ENCODE peak calls at places on chromosomes 5 and 9, in five cellular contexts. E is fibroblast of mammary gland; T is stimulated activated CD8-positive, alpha-beta memory T cell treated with anti-CD3 and anti-CD28 coated beads, Interleukin-2, amount 100 ng/mL, for 48 hours; V is foreskin melanocyte; D is body of pancreas. L is an unnamed sample.

GRCh38 chr9:12719431-12719830 is 26.2 kb downstream of the TYRP1 start:
- DNase-seq in E (peak), T (no peak), V (no peak), D (no peak), L (no peak)

GRCh38 chr5:76542887-76543690 is 80.1 kb downstream of the F2RL2 start:
- DNase-seq in E (no peak), T (peak), V (no peak), D (peak), L (no peak)

GRCh38 chr5:75405296-75405695 is 68.3 kb downstream of the HMGCR start:
- DNase-seq in E (peak), T (no peak), V (no peak), D (no peak), L (no peak)

GRCh38 chr9:6686396-6686795 is 40.9 kb upstream of the GLDC start:
- DNase-seq in E (peak), T (no peak), V (peak), D (peak), L (no peak)

GRCh38 chr5:181114844-181115778 is 15.9 kb downstream of the OR2V1 start:
- DNase-seq in E (peak), T (no peak), V (no peak), D (no peak), L (no peak)

GRCh38 chr9:105067895-105068580 is 140.1 kb upstream of the ABCA1 start:
- DNase-seq in E (peak), T (no peak), V (no peak), D (no peak), L (no peak)

GRCh38 chr9:1434082-1434481 is 383.9 kb downstream of the DMRT2 start:
- DNase-seq in E (no peak), T (no peak), V (no peak), D (no peak), L (no peak)

GRCh38 chr5:146671561-146671960 is 155.6 kb upstream of the GPR151 start:
- DNase-seq in E (no peak), T (no peak), V (no peak), D (no peak), L (no peak)

GRCh38 chr5:152178350-152178699 is 226.8 kb downstream of the NMUR2 start:
- DNase-seq in E (no peak), T (no peak), V (no peak), D (no peak), L (no peak)

GRCh38 chr9:35923927-35924763 is 14.9 kb downstream of the SPAAR start:
- DNase-seq in E (peak), T (no peak), V (peak), D (no peak), L (no peak)

GRCh38 chr9:18791074-18791473 is 241.9 kb downstream of the SAXO1 start:
- DNase-seq in E (no peak), T (no peak), V (no peak), D (no peak), L (no peak)

GRCh38 chr5:96863949-96864649 is 12.2 kb upstream of the ERAP2 start:
- DNase-seq in E (no peak), T (no peak), V (no peak), D (no peak), L (no peak)

GRCh38 chr5:110865400-110866094 is 126.7 kb downstream of the SLC25A46 start:
- DNase-seq in E (peak), T (no peak), V (peak), D (no peak), L (no peak)

GRCh38 chr9:130359819-130360218 is 84.9 kb upstream of the ASS1 start:
- DNase-seq in E (no peak), T (no peak), V (no peak), D (no peak), L (no peak)

GRCh38 chr5:98498028-98498427 is 275.4 kb upstream of the RGMB start:
- DNase-seq in E (no peak), T (no peak), V (no peak), D (no peak), L (no peak)

GRCh38 chr9:12955510-12956163 is 180.8 kb downstream of the LURAP1L start:
- DNase-seq in E (no peak), T (no peak), V (no peak), D (no peak), L (no peak)

GRCh38 chr9:2313512-2313911 is 298.4 kb downstream of the SMARCA2 start:
- DNase-seq in E (no peak), T (no peak), V (no peak), D (no peak), L (no peak)

GRCh38 chr5:31375999-31376720 is 155.7 kb downstream of the DROSHA start:
- DNase-seq in E (no peak), T (no peak), V (no peak), D (no peak), L (no peak)

GRCh38 chr5:127076730-127077129 is 3.4 kb upstream of the C5orf63 start:
- DNase-seq in E (peak), T (no peak), V (no peak), D (no peak), L (no peak)

GRCh38 chr5:172911976-172912375 is 47.2 kb upstream of the RPL26L1 start:
- DNase-seq in E (peak), T (no peak), V (no peak), D (no peak), L (no peak)

GRCh38 chr5:112957970-112958773 is 18.4 kb upstream of the DCP2 start:
- DNase-seq in E (peak), T (no peak), V (peak), D (peak), L (no peak)

GRCh38 chr5:34959323-34959722 is 30.0 kb downstream of the DNAJC21 start:
- DNase-seq in E (peak), T (no peak), V (no peak), D (no peak), L (no peak)

GRCh38 chr5:79236970-79237734 is 1.2 kb downstream of the JMY start:
- DNase-seq in E (peak), T (peak), V (no peak), D (peak), L (no peak)